ENCODE peak calls at places on chromosomes 6 and 20, in five cellular contexts. R, X, G, Y and W are unnamed samples. For H3K36me3, the result is how much of the 10 kb centered on the place peaks cover.

GRCh38 chr6:133632906-133633305 is 256.0 kb upstream of the TCF21 start:
- DNase-seq in R (no peak), X (no peak), G (no peak), Y (no peak), W (no peak)

GRCh38 chr6:19772891-19773290 is 64.3 kb upstream of the ID4 start:
- DNase-seq in R (no peak), X (no peak), G (no peak), Y (no peak), W (no peak)

GRCh38 chr6:161161889-161162624 is 111.8 kb downstream of the AGPAT4 start:
- DNase-seq in R (no peak), X (no peak), G (no peak), Y (peak), W (no peak)

GRCh38 chr6:137699036-137699683 is 167.9 kb upstream of the TNFAIP3 start:
- DNase-seq in R (no peak), X (no peak), G (no peak), Y (no peak), W (peak)

GRCh38 chr6:129621252-129621651 is 88.7 kb downstream of the ARHGAP18 start:
- DNase-seq in R (peak), X (no peak), G (peak), Y (no peak), W (no peak)

GRCh38 chr20:2795451-2795850 is 5.0 kb downstream of the CPXM1 start:
- DNase-seq in R (no peak), X (no peak), G (no peak), Y (no peak), W (no peak)

GRCh38 chr20:46900068-46900467 is 5.4 kb downstream of the EYA2 start:
- DNase-seq in R (no peak), X (no peak), G (no peak), Y (no peak), W (peak)

GRCh38 chr6:37056439-37057127 is 51.1 kb downstream of the FGD2 start:
- DNase-seq in R (no peak), X (no peak), G (no peak), Y (peak), W (peak)

GRCh38 chr6:101290346-101290745 is 103.2 kb upstream of the GRIK2 start:
- DNase-seq in R (no peak), X (no peak), G (no peak), Y (no peak), W (no peak)

GRCh38 chr6:15523679-15524630 is 138.9 kb downstream of the DTNBP1 start:
- DNase-seq in R (no peak), X (no peak), G (no peak), Y (peak), W (no peak)

GRCh38 chr6:164291224-164291623 is 876.7 kb downstream of the QKI start:
- DNase-seq in R (no peak), X (no peak), G (no peak), Y (no peak), W (no peak)

GRCh38 chr6:5201271-5201670 is 59.5 kb downstream of the LYRM4 start:
- DNase-seq in R (no peak), X (no peak), G (no peak), Y (no peak), W (no peak)
- H3K36me3 ChIP-seq in R (under half), X (under half), G (under half), Y (under half), W (under half)

GRCh38 chr6:30548375-30548774 is 7.9 kb downstream of the GNL1 start:
- DNase-seq in R (no peak), X (no peak), G (no peak), Y (no peak), W (no peak)
- H3K36me3 ChIP-seq in R (under half), X (half or more), G (under half), Y (half or more), W (under half)

GRCh38 chr6:166523782-166524569 is 62.5 kb downstream of the RAMACL start:
- DNase-seq in R (no peak), X (no peak), G (no peak), Y (no peak), W (no peak)
- H3K36me3 ChIP-seq in R (under half), X (under half), G (under half), Y (under half), W (under half)

GRCh38 chr6:56816393-56816792 is 138.5 kb upstream of the BEND6 start:
- DNase-seq in R (no peak), X (no peak), G (no peak), Y (no peak), W (no peak)
- H3K36me3 ChIP-seq in R (under half), X (under half), G (under half), Y (under half), W (under half)

GRCh38 chr20:35695245-35695749 is 3.9 kb downstream of the NFS1 start:
- DNase-seq in R (no peak), X (no peak), G (no peak), Y (peak), W (no peak)
- H3K36me3 ChIP-seq in R (under half), X (under half), G (under half), Y (under half), W (under half)

DNA sequence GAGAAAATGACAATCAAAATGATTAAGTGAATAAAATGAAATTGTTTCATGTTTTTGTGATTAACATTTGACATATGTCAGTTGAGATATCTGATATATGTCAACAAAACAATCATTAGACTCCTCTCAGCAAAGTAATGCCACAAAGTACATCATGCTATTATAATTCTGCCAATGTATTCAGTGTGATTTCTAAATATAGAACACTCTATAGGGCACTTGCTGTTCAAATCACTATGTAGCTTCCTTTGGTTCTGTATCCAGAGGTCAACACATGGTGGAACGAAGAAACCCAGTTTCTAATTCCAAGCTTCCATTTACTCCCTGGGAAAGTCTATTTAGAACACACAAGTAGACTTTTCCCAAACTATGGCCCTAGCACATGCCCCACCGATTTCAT is 227.5 kb upstream of the FAM83B start:
- DNase-seq in R (no peak), X (no peak), G (no peak), Y (no peak), W (no peak)
- H3K36me3 ChIP-seq in R (under half), X (under half), G (under half), Y (under half), W (under half)

GRCh38 chr6:56593801-56594318 is 48.8 kb downstream of the DST start:
- DNase-seq in R (no peak), X (peak), G (no peak), Y (no peak), W (no peak)
- H3K36me3 ChIP-seq in R (under half), X (under half), G (under half), Y (half or more), W (under half)

GRCh38 chr6:35077006-35077712 is 64.0 kb downstream of the TCP11 start:
- DNase-seq in R (no peak), X (no peak), G (no peak), Y (no peak), W (peak)

GRCh38 chr6:35079311-35080000 is 61.7 kb downstream of the TCP11 start:
- DNase-seq in R (no peak), X (no peak), G (no peak), Y (no peak), W (no peak)

GRCh38 chr6:35078896-35079295 is 62.2 kb downstream of the TCP11 start:
- DNase-seq in R (no peak), X (no peak), G (no peak), Y (no peak), W (no peak)

GRCh38 chr6:35078226-35078850 is 62.8 kb downstream of the TCP11 start:
- DNase-seq in R (no peak), X (no peak), G (no peak), Y (no peak), W (no peak)

GRCh38 chr6:35077713-35078105 is 63.4 kb downstream of the TCP11 start:
- DNase-seq in R (no peak), X (no peak), G (no peak), Y (no peak), W (no peak)
- H3K36me3 ChIP-seq in R (under half), X (under half), G (under half), Y (under half), W (under half)

GRCh38 chr6:170066679-170067078 is 224.2 kb downstream of the DLL1 start:
- DNase-seq in R (no peak), X (no peak), G (no peak), Y (no peak), W (no peak)
- H3K36me3 ChIP-seq in R (under half), X (under half), G (under half), Y (under half), W (under half)